ENCODE peak calls at places on chromosomes 3 and 15, in nine cellular contexts. One of them, this sample, is unnamed.

GRCh38 chr3:193572426-193572908 is 17.8 kb upstream of the ATP13A4 start:
- DNase-seq in HepG2: peak
- DNase-seq in Caki2: peak
- DNase-seq in ACHN: peak
- DNase-seq in foreskin fibroblast: peak
- DNase-seq in mesendoderm: peak
- DNase-seq in HuH-7.5: no peak
- DNase-seq in anterior cingulate cortex: peak
- DNase-seq in AG09319: peak
- DNase-seq in this sample: peak

GRCh38 chr3:169232863-169233262 is 430.6 kb downstream of the MECOM start:
- DNase-seq in anterior cingulate cortex: no peak
- DNase-seq in AG09319: no peak
- DNase-seq in HepG2: no peak
- DNase-seq in ACHN: no peak
- DNase-seq in foreskin fibroblast: peak
- DNase-seq in mesendoderm: peak
- DNase-seq in HuH-7.5: no peak
- DNase-seq in Caki2: no peak
- DNase-seq in this sample: no peak

GRCh38 chr15:79970921-79971434 is at the start of gene BCL2A1:
- DNase-seq in mesendoderm: no peak
- DNase-seq in AG09319: peak
- DNase-seq in HuH-7.5: no peak
- DNase-seq in HepG2: no peak
- DNase-seq in ACHN: peak
- DNase-seq in foreskin fibroblast: peak
- DNase-seq in anterior cingulate cortex: no peak
- DNase-seq in Caki2: no peak
- DNase-seq in this sample: peak

GRCh38 chr15:68789921-68790575 is 30.6 kb downstream of the ANP32A start:
- DNase-seq in ACHN: no peak
- DNase-seq in foreskin fibroblast: peak
- DNase-seq in mesendoderm: peak
- DNase-seq in Caki2: no peak
- DNase-seq in AG09319: no peak
- DNase-seq in HepG2: no peak
- DNase-seq in HuH-7.5: no peak
- DNase-seq in anterior cingulate cortex: no peak
- DNase-seq in this sample: no peak

GRCh38 chr3:57864853-57865252 is 108.7 kb downstream of the SLMAP start:
- DNase-seq in ACHN: peak
- DNase-seq in HepG2: no peak
- DNase-seq in foreskin fibroblast: peak
- DNase-seq in HuH-7.5: no peak
- DNase-seq in mesendoderm: peak
- DNase-seq in Caki2: peak
- DNase-seq in AG09319: no peak
- DNase-seq in anterior cingulate cortex: no peak
- DNase-seq in this sample: peak

GRCh38 chr3:159417761-159418160 is 570.9 kb upstream of the IL12A start:
- DNase-seq in ACHN: no peak
- DNase-seq in mesendoderm: no peak
- DNase-seq in anterior cingulate cortex: no peak
- DNase-seq in Caki2: peak
- DNase-seq in HepG2: no peak
- DNase-seq in foreskin fibroblast: peak
- DNase-seq in AG09319: no peak
- DNase-seq in HuH-7.5: no peak
- DNase-seq in this sample: peak

GRCh38 chr15:35491999-35492398 is 54.0 kb downstream of the DPH6 start:
- DNase-seq in HepG2: no peak
- DNase-seq in HuH-7.5: no peak
- DNase-seq in ACHN: no peak
- DNase-seq in Caki2: peak
- DNase-seq in AG09319: no peak
- DNase-seq in mesendoderm: no peak
- DNase-seq in anterior cingulate cortex: no peak
- DNase-seq in foreskin fibroblast: no peak
- DNase-seq in this sample: no peak

GRCh38 chr3:126672741-126673140 is 17.8 kb upstream of the TXNRD3 start:
- DNase-seq in HepG2: no peak
- DNase-seq in foreskin fibroblast: no peak
- DNase-seq in AG09319: no peak
- DNase-seq in Caki2: no peak
- DNase-seq in anterior cingulate cortex: no peak
- DNase-seq in HuH-7.5: no peak
- DNase-seq in ACHN: no peak
- DNase-seq in mesendoderm: no peak
- DNase-seq in this sample: no peak

GRCh38 chr3:184603156-184604030 is 41.8 kb downstream of the EPHB3 start:
- DNase-seq in HuH-7.5: no peak
- DNase-seq in mesendoderm: peak
- DNase-seq in Caki2: no peak
- DNase-seq in anterior cingulate cortex: no peak
- DNase-seq in AG09319: no peak
- DNase-seq in ACHN: no peak
- DNase-seq in HepG2: no peak
- DNase-seq in foreskin fibroblast: no peak
- DNase-seq in this sample: no peak